ENCODE peak calls at places on chromosomes 4 and X, in five cellular contexts. D is dorsolateral prefrontal cortex, T is brain microvascular endothelial cell, E is Calu3, U is uterus. F is an unnamed sample.

GRCh38 chrX:68829594-68830485 is 1.0 kb downstream of the EFNB1 start:
- DNase-seq in T (no peak), U (peak), E (no peak), D (no peak), F (peak)

GRCh38 chr4:53113433-53114215 is 251.5 kb downstream of the RASL11B start:
- DNase-seq in E (no peak), T (no peak), D (no peak), U (no peak), F (peak)

GRCh38 chr4:145154573-145154972 is 25.8 kb downstream of the OTUD4 start:
- DNase-seq in E (peak), D (no peak), U (no peak), T (peak), F (peak)

GRCh38 chr4:42816189-42816588 is 76.3 kb upstream of the GRXCR1 start:
- DNase-seq in E (no peak), D (no peak), T (no peak), U (no peak), F (no peak)

GRCh38 chr4:57114973-57115372 is 4.8 kb upstream of the IGFBP7 start:
- DNase-seq in E (no peak), U (no peak), T (no peak), D (no peak), F (no peak)

GRCh38 chr4:99811850-99812249 is 4.8 kb upstream of the DAPP1 start:
- DNase-seq in T (peak), E (peak), D (no peak), U (no peak), F (peak)

GRCh38 chr4:2694691-2695090 is 61.4 kb downstream of the TNIP2 start:
- DNase-seq in U (no peak), D (no peak), E (no peak), T (peak), F (peak)

GRCh38 chr4:5033266-5033945 is 14.1 kb upstream of the CYTL1 start:
- DNase-seq in U (peak), E (no peak), D (no peak), T (no peak), F (no peak)

GRCh38 chrX:148500428-148501120 is at the start of gene AFF2:
- DNase-seq in D (peak), U (no peak), T (peak), E (peak), F (peak)

GRCh38 chr4:109495514-109495913 is 61.9 kb downstream of the SEC24B start:
- DNase-seq in D (no peak), U (no peak), E (no peak), T (no peak), F (no peak)

GRCh38 chr4:132001542-132001941 is 1147.6 kb upstream of the PCDH10 start:
- DNase-seq in U (no peak), T (peak), E (no peak), D (no peak), F (peak)

GRCh38 chr4:2363056-2363719 is 55.3 kb downstream of the ZFYVE28 start:
- DNase-seq in D (peak), E (no peak), T (no peak), U (no peak), F (no peak)

GRCh38 chr4:150769235-150769634 is 187.3 kb downstream of the MAB21L2 start:
- DNase-seq in D (no peak), U (no peak), T (peak), E (peak), F (peak)

GRCh38 chr4:139234258-139234657 is 45.8 kb downstream of the MGARP start:
- DNase-seq in D (no peak), E (no peak), T (no peak), U (no peak), F (no peak)

GRCh38 chrX:329291-329910 is 10.8 kb upstream of the GTPBP6 start:
- DNase-seq in D (peak), T (no peak), E (no peak), U (no peak), F (no peak)

GRCh38 chr4:8202526-8203375 is 3.7 kb downstream of the SH3TC1 start:
- DNase-seq in D (no peak), E (no peak), U (no peak), T (no peak), F (no peak)

GRCh38 chrX:101759000-101759399 is 99.3 kb upstream of the ARMCX2 start:
- DNase-seq in T (peak), U (peak), E (peak), D (no peak), F (peak)

GRCh38 chr4:121421594-121421993 is 40.8 kb upstream of the QRFPR start:
- DNase-seq in T (no peak), E (no peak), D (no peak), U (no peak), F (peak)

GRCh38 chrX:13428055-13428786 is 108.4 kb upstream of the ATXN3L start:
- DNase-seq in T (peak), D (no peak), U (no peak), E (no peak), F (peak)

GRCh38 chr4:90030953-90031352 is 96.2 kb upstream of the CCSER1 start:
- DNase-seq in D (no peak), E (peak), T (no peak), U (no peak), F (no peak)

GRCh38 chrX:77415161-77415560 is 32.0 kb upstream of the FGF16 start:
- DNase-seq in D (no peak), T (no peak), E (no peak), U (no peak), F (peak)

GRCh38 chr4:176054942-176055341 is 10.7 kb upstream of the WDR17 start:
- DNase-seq in T (no peak), D (no peak), U (no peak), E (no peak), F (no peak)
- TF ChIP-seq CTCF in T (peak), D (peak), U (peak), E (no peak), F (no peak)

GRCh38 chrX:102863735-102864134 is 73.3 kb upstream of the RAB40AL start:
- DNase-seq in U (peak), T (peak), E (peak), D (peak), F (peak)
- TF ChIP-seq CTCF in U (peak), T (peak), E (peak), D (peak), F (peak)

GRCh38 chr4:73853246-73853704 is at the start of gene PF4V1:
- DNase-seq in U (no peak), E (no peak), T (no peak), D (no peak), F (no peak)
- TF ChIP-seq CTCF in U (no peak), E (no peak), T (peak), D (no peak), F (peak)

GRCh38 chrX:80331285-80331684 is 89.0 kb upstream of the TENT5D start:
- DNase-seq in U (no peak), E (no peak), T (no peak), D (no peak), F (no peak)

GRCh38 chrX:80334583-80334982 is 85.7 kb upstream of the TENT5D start:
- DNase-seq in D (no peak), U (no peak), E (no peak), T (no peak), F (no peak)

GRCh38 chrX:80335062-80335830 is 85.0 kb upstream of the TENT5D start:
- DNase-seq in D (no peak), E (no peak), U (peak), T (no peak), F (no peak)
- TF ChIP-seq CTCF in D (no peak), E (no peak), U (no peak), T (no peak), F (no peak)

GRCh38 chr4:25235401-25235800 is 1.6 kb downstream of the PI4K2B start:
- DNase-seq in D (no peak), T (no peak), E (no peak), U (no peak), F (no peak)

GRCh38 chr4:25236971-25237370 is 3.1 kb downstream of the PI4K2B start:
- DNase-seq in D (no peak), E (no peak), T (no peak), U (no peak), F (no peak)

GRCh38 chr4:25233194-25233593 is 639 bp upstream of the PI4K2B start:
- DNase-seq in T (no peak), D (no peak), U (no peak), E (no peak), F (no peak)

GRCh38 chr4:25233737-25234389 is at the start of gene PI4K2B:
- DNase-seq in T (peak), U (peak), E (peak), D (peak), F (peak)

DNA sequence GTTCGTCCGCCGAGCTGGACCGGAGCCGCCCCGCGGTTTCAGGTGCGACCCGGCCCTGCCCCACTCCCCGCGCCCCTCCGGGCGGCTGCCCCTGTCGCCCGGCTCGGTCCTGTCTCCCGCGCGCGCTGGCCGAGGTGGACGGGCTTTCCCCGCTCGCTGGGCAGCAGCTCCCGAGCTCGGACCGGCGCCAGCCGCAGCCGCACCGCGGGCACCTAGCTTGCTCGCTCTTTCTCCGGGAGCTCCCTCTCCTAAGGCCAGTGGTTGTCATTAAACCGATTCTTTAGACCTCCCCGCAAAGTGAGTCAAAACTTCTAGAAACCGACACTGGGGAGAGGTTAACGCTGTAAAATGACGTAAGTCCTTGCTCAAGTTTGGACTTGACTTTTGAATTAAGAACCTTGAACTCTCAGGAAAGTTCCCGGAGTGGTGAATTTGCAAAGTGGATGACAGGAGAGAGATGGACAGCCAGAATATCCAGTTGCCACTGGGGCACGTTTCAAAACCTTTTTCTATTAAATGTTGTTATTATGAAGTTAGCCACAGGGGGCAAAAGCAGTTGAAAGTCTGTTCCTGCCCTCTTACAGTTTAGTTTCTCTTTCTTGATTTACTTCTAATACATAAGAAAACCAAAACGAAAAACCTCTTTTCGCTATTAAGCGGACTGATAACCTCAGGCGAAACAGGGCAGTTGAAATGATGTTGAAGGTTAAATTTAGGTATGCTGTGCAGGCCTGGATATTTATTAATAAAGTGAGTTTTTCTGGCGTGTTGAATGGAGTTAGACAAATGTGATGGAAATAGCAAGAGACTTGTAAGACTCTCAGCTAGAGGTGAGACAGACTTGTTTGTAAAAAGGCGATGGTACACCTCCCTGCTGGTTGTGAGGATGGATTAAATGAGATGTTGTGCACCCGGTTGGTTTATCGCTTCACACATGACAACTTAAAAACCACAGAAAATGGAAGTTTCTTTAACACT is 846 bp downstream of the PI4K2B start:
- DNase-seq in T (peak), U (peak), D (no peak), E (peak), F (peak)
- TF ChIP-seq CTCF in T (peak), U (peak), D (peak), E (no peak), F (peak)

DNA sequence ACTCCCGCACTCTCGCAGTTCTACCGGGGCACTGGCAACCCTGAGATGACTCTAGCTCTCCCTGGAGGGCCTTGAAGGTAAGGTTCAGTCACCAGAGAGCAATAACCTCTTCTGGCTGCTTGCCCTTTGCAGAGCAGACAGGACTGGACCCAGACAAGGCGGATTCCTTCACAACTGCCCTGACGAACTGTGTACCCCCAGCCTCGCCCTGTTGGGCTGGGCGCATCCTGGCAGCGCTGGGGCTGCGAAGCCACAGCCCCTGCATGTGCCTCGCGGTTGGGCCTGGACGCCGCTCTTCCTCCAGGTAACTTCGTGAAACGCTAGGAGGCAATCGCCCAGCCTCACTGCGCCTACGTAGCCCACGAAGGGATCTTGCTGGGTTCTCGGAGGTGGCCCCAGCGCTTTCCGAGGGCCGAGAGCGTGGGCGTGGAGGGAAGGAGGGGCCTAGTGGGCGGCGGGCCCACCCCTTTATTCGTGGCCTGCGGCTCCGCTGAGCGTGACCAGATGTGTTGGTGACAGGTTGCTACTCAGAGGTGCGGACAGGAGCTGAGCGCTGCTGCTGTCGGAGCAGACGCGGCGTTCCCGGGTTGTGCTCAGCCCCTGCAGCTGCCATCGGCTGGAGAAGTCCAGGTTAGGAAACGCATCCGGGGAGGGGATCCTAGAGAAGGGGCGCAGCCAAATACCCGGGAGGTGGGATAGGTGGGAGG is 1.9 kb upstream of the MAMLD1 start:
- DNase-seq in D (no peak), E (peak), T (no peak), U (no peak), F (no peak)
- TF ChIP-seq CTCF in D (no peak), E (no peak), T (peak), U (no peak), F (no peak)